ENCODE peak calls at places on chromosome 4, in eight cellular contexts. One of them, this sample, is unnamed.
A peak's percentile ranks its signal among the peaks of the same experiment; 100 is the strongest.

GRCh38 chr4:7806080-7806630 is 133.5 kb downstream of the AFAP1 start:
- DNase-seq in sciatic nerve: peak; percentile 81
- DNase-seq in T47D: peak; percentile 55
- DNase-seq in activated CD4-positive, alpha-beta T cell treated with anti-CD3 and anti-CD28 coated beads for 48 hours: no peak
- DNase-seq in T-helper 9 cell: no peak
- DNase-seq in activated CD4-positive, CD25-positive, alpha-beta regulatory T cell treated with anti-CD3 and anti-CD28 coated beads, Interleukin-2, amount 50 U/mL, for 72 hours: no peak
- DNase-seq in H7: no peak
- DNase-seq in B cell: no peak
- DNase-seq in this sample: no peak

GRCh38 chr4:57426779-57427395 is 316.7 kb upstream of the IGFBP7 start:
- DNase-seq in sciatic nerve: peak; percentile 88
- DNase-seq in T47D: peak; percentile 79
- DNase-seq in activated CD4-positive, alpha-beta T cell treated with anti-CD3 and anti-CD28 coated beads for 48 hours: peak; percentile 62
- DNase-seq in T-helper 9 cell: no peak
- DNase-seq in activated CD4-positive, CD25-positive, alpha-beta regulatory T cell treated with anti-CD3 and anti-CD28 coated beads, Interleukin-2, amount 50 U/mL, for 72 hours: no peak
- DNase-seq in H7: peak; percentile 50
- DNase-seq in B cell: no peak
- DNase-seq in this sample: peak; percentile 58

GRCh38 chr4:158710814-158711213 is 12.4 kb downstream of the PPID start:
- DNase-seq in sciatic nerve: no peak
- DNase-seq in T47D: peak; percentile 27
- DNase-seq in activated CD4-positive, alpha-beta T cell treated with anti-CD3 and anti-CD28 coated beads for 48 hours: no peak
- DNase-seq in T-helper 9 cell: no peak
- DNase-seq in activated CD4-positive, CD25-positive, alpha-beta regulatory T cell treated with anti-CD3 and anti-CD28 coated beads, Interleukin-2, amount 50 U/mL, for 72 hours: no peak
- DNase-seq in H7: no peak
- DNase-seq in B cell: no peak
- DNase-seq in this sample: no peak

GRCh38 chr4:40292313-40292759 is 42.8 kb upstream of the CHRNA9 start:
- DNase-seq in sciatic nerve: no peak
- DNase-seq in T47D: no peak
- DNase-seq in activated CD4-positive, alpha-beta T cell treated with anti-CD3 and anti-CD28 coated beads for 48 hours: no peak
- DNase-seq in T-helper 9 cell: no peak
- DNase-seq in activated CD4-positive, CD25-positive, alpha-beta regulatory T cell treated with anti-CD3 and anti-CD28 coated beads, Interleukin-2, amount 50 U/mL, for 72 hours: no peak
- DNase-seq in H7: no peak
- DNase-seq in B cell: no peak
- DNase-seq in this sample: no peak

GRCh38 chr4:72505314-72505744 is 63.7 kb downstream of the ADAMTS3 start:
- DNase-seq in sciatic nerve: no peak
- DNase-seq in T47D: peak; percentile 68
- DNase-seq in activated CD4-positive, alpha-beta T cell treated with anti-CD3 and anti-CD28 coated beads for 48 hours: no peak
- DNase-seq in T-helper 9 cell: no peak
- DNase-seq in activated CD4-positive, CD25-positive, alpha-beta regulatory T cell treated with anti-CD3 and anti-CD28 coated beads, Interleukin-2, amount 50 U/mL, for 72 hours: no peak
- DNase-seq in H7: peak; percentile 9
- DNase-seq in B cell: no peak
- DNase-seq in this sample: peak; percentile 31

GRCh38 chr4:186167605-186168004 is 23.8 kb upstream of the CYP4V2 start:
- DNase-seq in sciatic nerve: no peak
- DNase-seq in T47D: no peak
- DNase-seq in activated CD4-positive, alpha-beta T cell treated with anti-CD3 and anti-CD28 coated beads for 48 hours: no peak
- DNase-seq in T-helper 9 cell: no peak
- DNase-seq in activated CD4-positive, CD25-positive, alpha-beta regulatory T cell treated with anti-CD3 and anti-CD28 coated beads, Interleukin-2, amount 50 U/mL, for 72 hours: no peak
- DNase-seq in H7: peak; percentile 13
- DNase-seq in B cell: no peak
- DNase-seq in this sample: no peak

GRCh38 chr4:81466841-81467671 is 4.7 kb downstream of the RASGEF1B start:
- DNase-seq in sciatic nerve: peak; percentile 80
- DNase-seq in T47D: peak; percentile 82
- DNase-seq in activated CD4-positive, alpha-beta T cell treated with anti-CD3 and anti-CD28 coated beads for 48 hours: peak; percentile 81
- DNase-seq in T-helper 9 cell: peak; percentile 67
- DNase-seq in activated CD4-positive, CD25-positive, alpha-beta regulatory T cell treated with anti-CD3 and anti-CD28 coated beads, Interleukin-2, amount 50 U/mL, for 72 hours: peak; percentile 62
- DNase-seq in H7: peak; percentile 39
- DNase-seq in B cell: peak; percentile 67
- DNase-seq in this sample: peak; percentile 34

GRCh38 chr4:98510757-98511517 is 147.5 kb downstream of the TSPAN5 start:
- DNase-seq in sciatic nerve: no peak
- DNase-seq in T47D: peak; percentile 41
- DNase-seq in activated CD4-positive, alpha-beta T cell treated with anti-CD3 and anti-CD28 coated beads for 48 hours: peak; percentile 51
- DNase-seq in T-helper 9 cell: no peak
- DNase-seq in activated CD4-positive, CD25-positive, alpha-beta regulatory T cell treated with anti-CD3 and anti-CD28 coated beads, Interleukin-2, amount 50 U/mL, for 72 hours: no peak
- DNase-seq in H7: no peak
- DNase-seq in B cell: no peak
- DNase-seq in this sample: no peak

GRCh38 chr4:142881331-142881730 is 35.2 kb upstream of the INPP4B start:
- DNase-seq in sciatic nerve: no peak
- DNase-seq in T47D: no peak
- DNase-seq in activated CD4-positive, alpha-beta T cell treated with anti-CD3 and anti-CD28 coated beads for 48 hours: no peak
- DNase-seq in T-helper 9 cell: no peak
- DNase-seq in activated CD4-positive, CD25-positive, alpha-beta regulatory T cell treated with anti-CD3 and anti-CD28 coated beads, Interleukin-2, amount 50 U/mL, for 72 hours: no peak
- DNase-seq in H7: no peak
- DNase-seq in B cell: no peak
- DNase-seq in this sample: no peak

GRCh38 chr4:81030617-81031388 is at the start of gene BMP3:
- DNase-seq in sciatic nerve: peak; percentile 60
- DNase-seq in T47D: no peak
- DNase-seq in activated CD4-positive, alpha-beta T cell treated with anti-CD3 and anti-CD28 coated beads for 48 hours: peak; percentile 9
- DNase-seq in T-helper 9 cell: no peak
- DNase-seq in activated CD4-positive, CD25-positive, alpha-beta regulatory T cell treated with anti-CD3 and anti-CD28 coated beads, Interleukin-2, amount 50 U/mL, for 72 hours: no peak
- DNase-seq in H7: peak; percentile 66
- DNase-seq in B cell: no peak
- DNase-seq in this sample: no peak

GRCh38 chr4:108483077-108483476 is 137.3 kb upstream of the RPL34 start:
- DNase-seq in sciatic nerve: no peak
- DNase-seq in T47D: no peak
- DNase-seq in activated CD4-positive, alpha-beta T cell treated with anti-CD3 and anti-CD28 coated beads for 48 hours: peak; percentile 49
- DNase-seq in T-helper 9 cell: no peak
- DNase-seq in activated CD4-positive, CD25-positive, alpha-beta regulatory T cell treated with anti-CD3 and anti-CD28 coated beads, Interleukin-2, amount 50 U/mL, for 72 hours: no peak
- DNase-seq in H7: no peak
- DNase-seq in B cell: no peak
- DNase-seq in this sample: no peak

GRCh38 chr4:135838889-135839288 is 1637.3 kb upstream of the PABPC4L start:
- DNase-seq in sciatic nerve: no peak
- DNase-seq in T47D: no peak
- DNase-seq in activated CD4-positive, alpha-beta T cell treated with anti-CD3 and anti-CD28 coated beads for 48 hours: no peak
- DNase-seq in T-helper 9 cell: no peak
- DNase-seq in activated CD4-positive, CD25-positive, alpha-beta regulatory T cell treated with anti-CD3 and anti-CD28 coated beads, Interleukin-2, amount 50 U/mL, for 72 hours: no peak
- DNase-seq in H7: no peak
- DNase-seq in B cell: no peak
- DNase-seq in this sample: no peak

GRCh38 chr4:124631760-124632159 is 80.8 kb downstream of the ANKRD50 start:
- DNase-seq in sciatic nerve: peak; percentile 55
- DNase-seq in T47D: peak; percentile 57
- DNase-seq in activated CD4-positive, alpha-beta T cell treated with anti-CD3 and anti-CD28 coated beads for 48 hours: no peak
- DNase-seq in T-helper 9 cell: no peak
- DNase-seq in activated CD4-positive, CD25-positive, alpha-beta regulatory T cell treated with anti-CD3 and anti-CD28 coated beads, Interleukin-2, amount 50 U/mL, for 72 hours: no peak
- DNase-seq in H7: no peak
- DNase-seq in B cell: no peak
- DNase-seq in this sample: no peak

GRCh38 chr4:91758487-91758886 is 545.3 kb upstream of the GRID2 start:
- DNase-seq in sciatic nerve: no peak
- DNase-seq in T47D: no peak
- DNase-seq in activated CD4-positive, alpha-beta T cell treated with anti-CD3 and anti-CD28 coated beads for 48 hours: no peak
- DNase-seq in T-helper 9 cell: no peak
- DNase-seq in activated CD4-positive, CD25-positive, alpha-beta regulatory T cell treated with anti-CD3 and anti-CD28 coated beads, Interleukin-2, amount 50 U/mL, for 72 hours: no peak
- DNase-seq in H7: no peak
- DNase-seq in B cell: no peak
- DNase-seq in this sample: no peak

GRCh38 chr4:172686021-172686420 is 482.6 kb upstream of the GALNT7 start:
- DNase-seq in sciatic nerve: no peak
- DNase-seq in T47D: no peak
- DNase-seq in activated CD4-positive, alpha-beta T cell treated with anti-CD3 and anti-CD28 coated beads for 48 hours: no peak
- DNase-seq in T-helper 9 cell: no peak
- DNase-seq in activated CD4-positive, CD25-positive, alpha-beta regulatory T cell treated with anti-CD3 and anti-CD28 coated beads, Interleukin-2, amount 50 U/mL, for 72 hours: no peak
- DNase-seq in H7: no peak
- DNase-seq in B cell: no peak
- DNase-seq in this sample: no peak

GRCh38 chr4:8702516-8703400 is 110.2 kb downstream of the CPZ start:
- DNase-seq in sciatic nerve: no peak
- DNase-seq in T47D: no peak
- DNase-seq in activated CD4-positive, alpha-beta T cell treated with anti-CD3 and anti-CD28 coated beads for 48 hours: no peak
- DNase-seq in T-helper 9 cell: no peak
- DNase-seq in activated CD4-positive, CD25-positive, alpha-beta regulatory T cell treated with anti-CD3 and anti-CD28 coated beads, Interleukin-2, amount 50 U/mL, for 72 hours: no peak
- DNase-seq in H7: peak; percentile 39
- DNase-seq in B cell: peak; percentile 33
- DNase-seq in this sample: no peak

GRCh38 chr4:2768921-2769336 is 12.8 kb upstream of the TNIP2 start:
- DNase-seq in sciatic nerve: no peak
- DNase-seq in T47D: no peak
- DNase-seq in activated CD4-positive, alpha-beta T cell treated with anti-CD3 and anti-CD28 coated beads for 48 hours: no peak
- DNase-seq in T-helper 9 cell: no peak
- DNase-seq in activated CD4-positive, CD25-positive, alpha-beta regulatory T cell treated with anti-CD3 and anti-CD28 coated beads, Interleukin-2, amount 50 U/mL, for 72 hours: no peak
- DNase-seq in H7: peak; percentile 61
- DNase-seq in B cell: no peak
- DNase-seq in this sample: no peak

GRCh38 chr4:87353592-87353991 is 30.9 kb upstream of the HSD17B13 start:
- DNase-seq in sciatic nerve: no peak
- DNase-seq in T47D: peak; percentile 68
- DNase-seq in activated CD4-positive, alpha-beta T cell treated with anti-CD3 and anti-CD28 coated beads for 48 hours: peak; percentile 32
- DNase-seq in T-helper 9 cell: peak; percentile 10
- DNase-seq in activated CD4-positive, CD25-positive, alpha-beta regulatory T cell treated with anti-CD3 and anti-CD28 coated beads, Interleukin-2, amount 50 U/mL, for 72 hours: no peak
- DNase-seq in H7: peak; percentile 71
- DNase-seq in B cell: no peak
- DNase-seq in this sample: no peak

GRCh38 chr4:41728571-41728908 is 20.0 kb downstream of the PHOX2B start:
- DNase-seq in sciatic nerve: no peak
- DNase-seq in T47D: no peak
- DNase-seq in activated CD4-positive, alpha-beta T cell treated with anti-CD3 and anti-CD28 coated beads for 48 hours: no peak
- DNase-seq in T-helper 9 cell: no peak
- DNase-seq in activated CD4-positive, CD25-positive, alpha-beta regulatory T cell treated with anti-CD3 and anti-CD28 coated beads, Interleukin-2, amount 50 U/mL, for 72 hours: no peak
- DNase-seq in H7: no peak
- DNase-seq in B cell: no peak
- DNase-seq in this sample: no peak

GRCh38 chr4:143586080-143586479 is 72.6 kb downstream of the SMARCA5 start:
- DNase-seq in sciatic nerve: no peak
- DNase-seq in T47D: no peak
- DNase-seq in activated CD4-positive, alpha-beta T cell treated with anti-CD3 and anti-CD28 coated beads for 48 hours: no peak
- DNase-seq in T-helper 9 cell: no peak
- DNase-seq in activated CD4-positive, CD25-positive, alpha-beta regulatory T cell treated with anti-CD3 and anti-CD28 coated beads, Interleukin-2, amount 50 U/mL, for 72 hours: no peak
- DNase-seq in H7: no peak
- DNase-seq in B cell: no peak
- DNase-seq in this sample: no peak

GRCh38 chr4:56575820-56576429 is 70.3 kb downstream of the ARL9 start:
- DNase-seq in sciatic nerve: no peak
- DNase-seq in T47D: peak; percentile 31
- DNase-seq in activated CD4-positive, alpha-beta T cell treated with anti-CD3 and anti-CD28 coated beads for 48 hours: no peak
- DNase-seq in T-helper 9 cell: no peak
- DNase-seq in activated CD4-positive, CD25-positive, alpha-beta regulatory T cell treated with anti-CD3 and anti-CD28 coated beads, Interleukin-2, amount 50 U/mL, for 72 hours: no peak
- DNase-seq in H7: peak; percentile 14
- DNase-seq in B cell: no peak
- DNase-seq in this sample: no peak

GRCh38 chr4:110119347-110119746 is 79.1 kb downstream of the ELOVL6 start:
- DNase-seq in sciatic nerve: no peak
- DNase-seq in T47D: peak; percentile 81
- DNase-seq in activated CD4-positive, alpha-beta T cell treated with anti-CD3 and anti-CD28 coated beads for 48 hours: no peak
- DNase-seq in T-helper 9 cell: no peak
- DNase-seq in activated CD4-positive, CD25-positive, alpha-beta regulatory T cell treated with anti-CD3 and anti-CD28 coated beads, Interleukin-2, amount 50 U/mL, for 72 hours: no peak
- DNase-seq in H7: no peak
- DNase-seq in B cell: no peak
- DNase-seq in this sample: peak; percentile 78

GRCh38 chr4:3291411-3291968 is 1.3 kb upstream of the RGS12 start:
- DNase-seq in sciatic nerve: no peak
- DNase-seq in T47D: peak; percentile 76
- DNase-seq in activated CD4-positive, alpha-beta T cell treated with anti-CD3 and anti-CD28 coated beads for 48 hours: no peak
- DNase-seq in T-helper 9 cell: no peak
- DNase-seq in activated CD4-positive, CD25-positive, alpha-beta regulatory T cell treated with anti-CD3 and anti-CD28 coated beads, Interleukin-2, amount 50 U/mL, for 72 hours: no peak
- DNase-seq in H7: peak; percentile 78
- DNase-seq in B cell: no peak
- DNase-seq in this sample: peak; percentile 71

GRCh38 chr4:19399001-19399400 is 852.7 kb upstream of the SLIT2 start:
- DNase-seq in sciatic nerve: no peak
- DNase-seq in T47D: no peak
- DNase-seq in activated CD4-positive, alpha-beta T cell treated with anti-CD3 and anti-CD28 coated beads for 48 hours: no peak
- DNase-seq in T-helper 9 cell: no peak
- DNase-seq in activated CD4-positive, CD25-positive, alpha-beta regulatory T cell treated with anti-CD3 and anti-CD28 coated beads, Interleukin-2, amount 50 U/mL, for 72 hours: no peak
- DNase-seq in H7: no peak
- DNase-seq in B cell: no peak
- DNase-seq in this sample: no peak

GRCh38 chr4:24988776-24989175 is 42.0 kb downstream of the LGI2 start:
- DNase-seq in sciatic nerve: no peak
- DNase-seq in T47D: peak; percentile 79
- DNase-seq in activated CD4-positive, alpha-beta T cell treated with anti-CD3 and anti-CD28 coated beads for 48 hours: no peak
- DNase-seq in T-helper 9 cell: no peak
- DNase-seq in activated CD4-positive, CD25-positive, alpha-beta regulatory T cell treated with anti-CD3 and anti-CD28 coated beads, Interleukin-2, amount 50 U/mL, for 72 hours: no peak
- DNase-seq in H7: peak; percentile 80
- DNase-seq in B cell: no peak
- DNase-seq in this sample: peak; percentile 23

GRCh38 chr4:1746919-1747602 is 25.7 kb downstream of the TACC3 start:
- DNase-seq in sciatic nerve: no peak
- DNase-seq in T47D: peak; percentile 28
- DNase-seq in activated CD4-positive, alpha-beta T cell treated with anti-CD3 and anti-CD28 coated beads for 48 hours: no peak
- DNase-seq in T-helper 9 cell: no peak
- DNase-seq in activated CD4-positive, CD25-positive, alpha-beta regulatory T cell treated with anti-CD3 and anti-CD28 coated beads, Interleukin-2, amount 50 U/mL, for 72 hours: no peak
- DNase-seq in H7: no peak
- DNase-seq in B cell: no peak
- DNase-seq in this sample: no peak

GRCh38 chr4:67575232-67575888 is 16.8 kb downstream of the STAP1 start:
- DNase-seq in sciatic nerve: no peak
- DNase-seq in T47D: no peak
- DNase-seq in activated CD4-positive, alpha-beta T cell treated with anti-CD3 and anti-CD28 coated beads for 48 hours: no peak
- DNase-seq in T-helper 9 cell: no peak
- DNase-seq in activated CD4-positive, CD25-positive, alpha-beta regulatory T cell treated with anti-CD3 and anti-CD28 coated beads, Interleukin-2, amount 50 U/mL, for 72 hours: no peak
- DNase-seq in H7: peak; percentile 6
- DNase-seq in B cell: peak; percentile 70
- DNase-seq in this sample: no peak

GRCh38 chr4:109658871-109659410 is 44.3 kb downstream of the CASP6 start:
- DNase-seq in sciatic nerve: no peak
- DNase-seq in T47D: peak; percentile 39
- DNase-seq in activated CD4-positive, alpha-beta T cell treated with anti-CD3 and anti-CD28 coated beads for 48 hours: no peak
- DNase-seq in T-helper 9 cell: no peak
- DNase-seq in activated CD4-positive, CD25-positive, alpha-beta regulatory T cell treated with anti-CD3 and anti-CD28 coated beads, Interleukin-2, amount 50 U/mL, for 72 hours: no peak
- DNase-seq in H7: no peak
- DNase-seq in B cell: no peak
- DNase-seq in this sample: peak; percentile 4

GRCh38 chr4:130722370-130722769 is 1626.4 kb downstream of the C4orf33 start:
- DNase-seq in sciatic nerve: no peak
- DNase-seq in T47D: no peak
- DNase-seq in activated CD4-positive, alpha-beta T cell treated with anti-CD3 and anti-CD28 coated beads for 48 hours: no peak
- DNase-seq in T-helper 9 cell: no peak
- DNase-seq in activated CD4-positive, CD25-positive, alpha-beta regulatory T cell treated with anti-CD3 and anti-CD28 coated beads, Interleukin-2, amount 50 U/mL, for 72 hours: no peak
- DNase-seq in H7: peak; percentile 4
- DNase-seq in B cell: no peak
- DNase-seq in this sample: no peak

GRCh38 chr4:119731146-119731742 is 102.6 kb upstream of the PDE5A start:
- DNase-seq in sciatic nerve: no peak
- DNase-seq in T47D: no peak
- DNase-seq in activated CD4-positive, alpha-beta T cell treated with anti-CD3 and anti-CD28 coated beads for 48 hours: no peak
- DNase-seq in T-helper 9 cell: no peak
- DNase-seq in activated CD4-positive, CD25-positive, alpha-beta regulatory T cell treated with anti-CD3 and anti-CD28 coated beads, Interleukin-2, amount 50 U/mL, for 72 hours: no peak
- DNase-seq in H7: no peak
- DNase-seq in B cell: no peak
- DNase-seq in this sample: no peak

GRCh38 chr4:41795796-41796195 is 47.3 kb upstream of the PHOX2B start:
- DNase-seq in sciatic nerve: no peak
- DNase-seq in T47D: no peak
- DNase-seq in activated CD4-positive, alpha-beta T cell treated with anti-CD3 and anti-CD28 coated beads for 48 hours: no peak
- DNase-seq in T-helper 9 cell: no peak
- DNase-seq in activated CD4-positive, CD25-positive, alpha-beta regulatory T cell treated with anti-CD3 and anti-CD28 coated beads, Interleukin-2, amount 50 U/mL, for 72 hours: no peak
- DNase-seq in H7: no peak
- DNase-seq in B cell: no peak
- DNase-seq in this sample: no peak

GRCh38 chr4:23882976-23883531 is 6.8 kb downstream of the PPARGC1A start:
- DNase-seq in sciatic nerve: no peak
- DNase-seq in T47D: no peak
- DNase-seq in activated CD4-positive, alpha-beta T cell treated with anti-CD3 and anti-CD28 coated beads for 48 hours: no peak
- DNase-seq in T-helper 9 cell: no peak
- DNase-seq in activated CD4-positive, CD25-positive, alpha-beta regulatory T cell treated with anti-CD3 and anti-CD28 coated beads, Interleukin-2, amount 50 U/mL, for 72 hours: no peak
- DNase-seq in H7: no peak
- DNase-seq in B cell: no peak
- DNase-seq in this sample: no peak